ENCODE peak calls at places on chromosomes 7 and 10, in five cellular contexts. U, F, Q, J and R are unnamed samples.

GRCh38 chr10:64054392-64054791 is 533.2 kb downstream of the REEP3 start:
- DNase-seq in U (no peak), F (no peak), Q (no peak), J (no peak), R (no peak)

GRCh38 chr10:637221-637620 is 52.2 kb downstream of the DIP2C start:
- DNase-seq in U (no peak), F (no peak), Q (no peak), J (no peak), R (no peak)

GRCh38 chr10:13761490-13762091 is 174.8 kb downstream of the PRPF18 start:
- DNase-seq in U (no peak), F (no peak), Q (no peak), J (no peak), R (no peak)

GRCh38 chr7:100676501-100677306 is 3.2 kb downstream of the GNB2 start:
- DNase-seq in U (no peak), F (no peak), Q (no peak), J (no peak), R (no peak)

GRCh38 chr7:154842608-154843007 is 160.3 kb downstream of the PAXIP1 start:
- DNase-seq in U (no peak), F (no peak), Q (no peak), J (no peak), R (no peak)

GRCh38 chr10:73209705-73210104 is 37.4 kb downstream of the DNAJC9 start:
- DNase-seq in U (no peak), F (no peak), Q (peak), J (no peak), R (no peak)

GRCh38 chr10:132714096-132714721 is 71.7 kb downstream of the NKX6-2 start:
- DNase-seq in U (no peak), F (no peak), Q (no peak), J (no peak), R (no peak)

GRCh38 chr7:26200113-26200443 is 468 bp downstream of the HNRNPA2B1 start:
- DNase-seq in U (no peak), F (peak), Q (peak), J (peak), R (no peak)

GRCh38 chr10:130352291-130352645 is 216.1 kb downstream of the GLRX3 start:
- DNase-seq in U (no peak), F (no peak), Q (no peak), J (no peak), R (no peak)

GRCh38 chr10:126147866-126148578 is 240.3 kb downstream of the ADAM12 start:
- DNase-seq in U (no peak), F (no peak), Q (peak), J (no peak), R (no peak)

GRCh38 chr10:3538850-3539531 is 246.0 kb downstream of the KLF6 start:
- DNase-seq in U (no peak), F (peak), Q (peak), J (no peak), R (no peak)

GRCh38 chr10:69801094-69801433 is 642 bp upstream of the COL13A1 start:
- DNase-seq in U (no peak), F (no peak), Q (peak), J (no peak), R (no peak)

GRCh38 chr10:36023939-36024338 is 381.8 kb upstream of the FZD8 start:
- DNase-seq in U (no peak), F (no peak), Q (peak), J (no peak), R (no peak)